ENCODE peak calls at places on chromosomes 6 and 20, in ten cellular contexts. B, A, V, W, R, D, Q, X, U and F are unnamed samples.

GRCh38 chr6:4577406-4577805 is 198.8 kb upstream of the CDYL start:
- DNase-seq in B (peak; percentile 63), A (peak; percentile 99), V (peak; percentile 36), W (peak; percentile 94), R (no peak), D (no peak), Q (no peak), X (peak; percentile 97), U (no peak), F (no peak)

GRCh38 chr6:143677891-143678737 is at the start of gene PHACTR2:
- DNase-seq in B (peak; percentile 57), A (peak; percentile 71), V (peak; percentile 72), W (peak; percentile 66), R (peak; percentile 85), D (peak; percentile 67), Q (peak; percentile 86), X (peak; percentile 86), U (peak; percentile 70), F (peak; percentile 28)

GRCh38 chr20:42259389-42259788 is 641.2 kb upstream of the CHD6 start:
- DNase-seq in B (no peak), A (no peak), V (no peak), W (no peak), R (no peak), D (no peak), Q (no peak), X (no peak), U (no peak), F (no peak)

GRCh38 chr20:20024942-20025341 is 7.8 kb downstream of the NAA20 start:
- DNase-seq in B (no peak), A (peak; percentile 70), V (no peak), W (no peak), R (no peak), D (no peak), Q (no peak), X (peak; percentile 42), U (no peak), F (no peak)

GRCh38 chr6:153449279-153449678 is 318.2 kb upstream of the RGS17 start:
- DNase-seq in B (no peak), A (no peak), V (no peak), W (no peak), R (no peak), D (no peak), Q (no peak), X (no peak), U (no peak), F (no peak)

GRCh38 chr20:41232971-41233926 is 84.3 kb downstream of the ZHX3 start:
- DNase-seq in B (peak; percentile 79), A (peak; percentile 96), V (no peak), W (peak; percentile 55), R (no peak), D (no peak), Q (peak; percentile 95), X (peak; percentile 97), U (no peak), F (no peak)

GRCh38 chr6:33841070-33841469 is 37.3 kb upstream of the MLN start:
- DNase-seq in B (no peak), A (no peak), V (no peak), W (no peak), R (no peak), D (no peak), Q (no peak), X (no peak), U (no peak), F (no peak)

GRCh38 chr20:23361108-23361650 is 803 bp upstream of the GZF1 start:
- DNase-seq in B (peak; percentile 26), A (peak; percentile 24), V (no peak), W (no peak), R (no peak), D (no peak), Q (peak; percentile 10), X (peak; percentile 38), U (no peak), F (no peak)

GRCh38 chr6:209432-210103 is 82.7 kb upstream of the DUSP22 start:
- DNase-seq in B (no peak), A (no peak), V (no peak), W (no peak), R (no peak), D (no peak), Q (no peak), X (no peak), U (no peak), F (no peak)

DNA sequence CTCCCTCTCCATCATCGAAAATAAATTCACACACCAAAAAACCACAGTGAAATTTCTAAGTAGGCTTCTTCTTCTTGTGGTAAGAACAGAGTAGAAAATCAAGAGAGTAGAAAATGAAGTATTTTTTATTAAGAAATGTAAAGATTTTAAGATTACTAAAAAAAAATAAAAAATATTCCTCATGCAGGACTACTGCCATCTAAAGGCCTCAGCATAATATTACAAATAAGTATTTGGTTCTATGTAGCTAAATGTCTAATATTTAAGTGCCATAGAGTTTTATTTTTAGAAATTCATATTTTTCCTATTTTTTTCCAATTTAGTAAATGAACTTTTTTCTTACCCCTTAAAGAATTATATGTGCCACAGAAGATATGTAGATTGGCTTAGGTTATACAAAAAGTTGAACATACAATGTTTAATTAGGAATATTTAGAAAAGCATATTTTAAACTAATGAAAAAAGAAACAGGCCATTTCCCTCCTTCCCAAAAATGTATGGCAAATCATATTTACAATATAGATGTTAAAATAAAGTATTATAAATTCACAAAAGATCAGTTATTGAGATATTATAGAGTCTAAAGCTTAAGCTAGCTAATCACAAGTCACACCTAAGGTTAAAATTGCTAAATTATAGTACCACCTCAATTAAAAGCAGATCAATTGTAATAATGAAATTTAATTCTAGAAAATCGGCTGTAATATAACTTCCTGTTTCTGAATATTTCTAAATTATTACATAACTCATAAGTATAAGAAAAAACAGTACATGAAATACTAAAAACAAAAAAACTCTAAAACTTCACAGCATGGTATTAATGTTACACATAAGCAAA is 3.5 kb upstream of the NT5DC1 start:
- DNase-seq in B (peak; percentile 23), A (peak; percentile 44), V (no peak), W (no peak), R (no peak), D (no peak), Q (no peak), X (peak; percentile 33), U (no peak), F (no peak)
- TF ChIP-seq CTCF in B (peak; percentile 45), A (peak; percentile 73), V (peak; percentile 50), W (peak; percentile 28), R (peak; percentile 73), D (peak; percentile 76), Q (peak; percentile 54), X (peak; percentile 65), U (no peak), F (peak; percentile 60)

GRCh38 chr6:38493929-38494547 is 145.7 kb downstream of the BTBD9 start:
- DNase-seq in B (peak; percentile 90), A (peak; percentile 81), V (peak; percentile 85), W (peak; percentile 76), R (peak; percentile 69), D (peak; percentile 88), Q (peak; percentile 30), X (peak; percentile 72), U (peak; percentile 86), F (peak; percentile 54)

GRCh38 chr6:38492031-38492430 is 147.7 kb downstream of the BTBD9 start:
- DNase-seq in B (no peak), A (no peak), V (no peak), W (no peak), R (no peak), D (no peak), Q (no peak), X (no peak), U (no peak), F (no peak)

GRCh38 chr6:38488876-38489275 is 150.9 kb downstream of the BTBD9 start:
- DNase-seq in B (no peak), A (no peak), V (no peak), W (no peak), R (no peak), D (no peak), Q (no peak), X (no peak), U (no peak), F (no peak)

GRCh38 chr6:38487423-38487822 is 152.3 kb downstream of the BTBD9 start:
- DNase-seq in B (no peak), A (no peak), V (no peak), W (no peak), R (no peak), D (no peak), Q (no peak), X (no peak), U (no peak), F (no peak)

DNA sequence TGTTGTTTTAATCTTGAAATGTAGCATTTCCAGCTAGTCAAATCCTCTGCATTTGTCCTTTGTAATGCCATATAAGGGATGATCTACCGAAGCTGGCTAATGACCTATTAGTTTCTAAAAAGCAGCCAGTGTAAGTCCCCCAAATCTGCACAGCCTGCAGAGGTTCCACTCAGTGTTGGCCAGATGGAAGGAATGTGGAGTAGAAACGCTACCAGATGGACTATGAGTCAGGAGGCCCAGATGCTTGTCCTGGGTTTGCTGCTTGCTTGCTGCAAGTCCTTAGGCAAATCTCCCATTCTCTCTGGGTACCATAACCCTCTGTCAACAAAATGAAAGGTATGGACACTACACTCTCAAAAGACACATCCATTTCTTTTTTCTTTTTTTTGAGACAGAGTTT is 149.8 kb downstream of the BTBD9 start:
- DNase-seq in B (no peak), A (peak; percentile 85), V (no peak), W (peak; percentile 27), R (no peak), D (no peak), Q (no peak), X (peak; percentile 87), U (peak; percentile 85), F (no peak)
- TF ChIP-seq CTCF in B (no peak), A (no peak), V (no peak), W (no peak), R (no peak), D (no peak), Q (no peak), X (peak; percentile 20), U (no peak), F (no peak)

DNA sequence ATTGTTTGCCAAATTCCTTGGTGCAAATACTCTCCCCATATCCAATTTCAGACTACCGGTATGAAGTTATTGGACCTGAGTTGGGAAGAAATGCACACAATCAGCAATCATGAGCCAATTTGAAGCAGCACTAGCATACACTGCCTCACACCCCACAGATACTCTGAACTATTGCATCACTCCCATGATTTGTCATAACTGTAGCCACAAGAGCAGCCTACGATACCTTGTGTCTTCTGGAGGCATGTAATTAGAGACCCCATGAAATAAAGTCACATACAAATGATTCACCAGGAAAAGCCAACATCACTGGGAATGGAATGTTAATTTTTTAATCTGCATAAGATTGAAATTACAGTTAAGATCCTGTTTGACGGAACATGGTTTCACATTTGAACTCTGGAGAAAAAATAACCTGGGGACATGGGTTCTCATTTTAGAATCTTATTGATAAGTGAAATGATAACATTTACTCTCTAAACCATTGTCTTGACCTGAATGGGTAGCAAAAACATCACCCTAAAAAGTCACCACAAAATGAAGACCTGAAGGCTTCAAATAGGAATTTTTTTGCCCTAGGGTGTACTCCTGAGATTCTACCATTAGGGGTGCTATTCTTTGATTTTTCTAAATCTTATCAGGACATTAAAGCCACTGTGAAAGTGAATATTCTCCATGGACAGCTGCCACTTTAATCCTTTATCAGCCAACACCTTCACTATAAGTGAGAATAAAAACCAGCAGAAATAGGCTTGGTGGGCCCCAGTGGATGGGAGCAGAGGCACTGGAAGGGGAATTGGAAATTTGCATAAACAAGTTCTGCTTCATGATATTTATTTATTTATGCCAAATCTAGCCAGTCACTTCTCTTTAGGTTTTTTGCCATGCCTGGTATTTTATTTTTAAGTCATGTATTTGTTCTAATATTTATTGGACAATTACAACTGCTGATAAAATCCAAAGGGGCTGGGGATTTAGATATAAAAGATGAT is 34.5 kb upstream of the HBS1L start:
- DNase-seq in B (peak; percentile 50), A (peak; percentile 72), V (no peak), W (peak; percentile 18), R (no peak), D (no peak), Q (peak; percentile 26), X (peak; percentile 40), U (no peak), F (no peak)
- TF ChIP-seq CTCF in B (peak; percentile 55), A (peak; percentile 47), V (no peak), W (peak; percentile 41), R (no peak), D (peak; percentile 54), Q (peak; percentile 21), X (peak; percentile 56), U (peak; percentile 17), F (no peak)

GRCh38 chr6:31829633-31830492 is 2.3 kb downstream of the HSPA1B start:
- DNase-seq in B (peak; percentile 65), A (peak; percentile 56), V (no peak), W (no peak), R (no peak), D (no peak), Q (no peak), X (peak; percentile 51), U (no peak), F (no peak)
- TF ChIP-seq CTCF in B (peak; percentile 59), A (peak; percentile 63), V (peak; percentile 27), W (no peak), R (peak; percentile 61), D (peak; percentile 73), Q (no peak), X (peak; percentile 60), U (peak; percentile 30), F (no peak)